ENCODE peak calls at places on chromosomes 4 and X, in eight cellular contexts. H, T, B, E, X, M, U and A are unnamed samples.
A peak's percentile ranks its signal among the peaks of the same experiment; 100 is the strongest.

GRCh38 chr4:13436962-13437361 is 47.2 kb downstream of the RAB28 start:
- DNase-seq in U (no peak), E (no peak), X (no peak), T (no peak), B (no peak), H (no peak), M (no peak), A (no peak)

GRCh38 chrX:12383196-12383595 is 244.9 kb downstream of the FRMPD4 start:
- DNase-seq in M (peak; percentile 36), H (no peak), E (no peak), U (no peak), B (no peak), X (no peak), T (no peak), A (no peak)

GRCh38 chr4:185567828-185568442 is 32.6 kb upstream of the PDLIM3 start:
- DNase-seq in X (no peak), T (no peak), U (no peak), H (peak; percentile 55), M (no peak), B (no peak), E (no peak), A (peak; percentile 48)

GRCh38 chrX:72304877-72305276 is 837 bp downstream of the CITED1 start:
- DNase-seq in B (no peak), T (no peak), H (no peak), U (no peak), E (no peak), M (no peak), X (no peak), A (no peak)

GRCh38 chr4:147090486-147090885 is 144.8 kb upstream of the TTC29 start:
- DNase-seq in X (no peak), M (no peak), T (no peak), U (no peak), B (no peak), H (no peak), E (no peak), A (no peak)

GRCh38 chrX:71910526-71911022 is at the start of gene NHSL2:
- DNase-seq in X (no peak), M (peak; percentile 47), T (peak; percentile 9), U (no peak), B (no peak), H (no peak), E (no peak), A (peak; percentile 72)

GRCh38 chr4:95638920-95639501 is 90.2 kb upstream of the UNC5C start:
- DNase-seq in E (no peak), X (no peak), B (no peak), T (no peak), M (no peak), H (peak; percentile 55), U (no peak), A (peak; percentile 78)

GRCh38 chr4:101205878-101206277 is 141.4 kb downstream of the PPP3CA start:
- DNase-seq in B (peak; percentile 11), T (no peak), H (peak; percentile 63), M (no peak), X (peak; percentile 1), E (no peak), U (peak; percentile 75), A (no peak)

GRCh38 chr4:170198742-170199141 is 109.0 kb upstream of the AADAT start:
- DNase-seq in X (no peak), M (no peak), T (no peak), E (no peak), H (peak; percentile 45), U (no peak), B (no peak), A (no peak)

GRCh38 chrX:12896935-12897334 is 9.5 kb upstream of the TLR8 start:
- DNase-seq in X (no peak), T (no peak), E (no peak), M (no peak), U (no peak), B (no peak), H (no peak), A (no peak)